ENCODE peak calls at places on chromosomes 16 and 17, in nine cellular contexts. K is AG04450, C is left ventricle myocardium inferior, P is A549, M is tibial nerve, A is IMR-90, Z is H9, U is GM23248, T is OCI-LY7. E is an unnamed sample. For H3K9me3, the result is how much of the 10 kb centered on the place peaks cover.

GRCh38 chr16:52657924-52658323 is 111.0 kb upstream of the TOX3 start:
- DNase-seq in C (no peak), M (no peak), Z (no peak), T (no peak), A (no peak), K (no peak), U (no peak), P (no peak), E (no peak)

GRCh38 chr16:25855818-25856217 is 164.1 kb downstream of the HS3ST4 start:
- DNase-seq in M (no peak), T (no peak), A (no peak), U (no peak), P (no peak), K (no peak), C (no peak), Z (peak), E (no peak)

GRCh38 chr17:73644145-73645049 is at the start of gene SDK2:
- DNase-seq in C (no peak), A (no peak), T (no peak), M (no peak), P (peak), Z (no peak), U (peak), K (no peak), E (no peak)

GRCh38 chr17:61412860-61413653 is 13.4 kb downstream of the TBX2 start:
- DNase-seq in U (no peak), K (no peak), P (no peak), M (no peak), Z (peak), T (no peak), C (no peak), A (no peak), E (no peak)

GRCh38 chr17:31877341-31877740 is 18.3 kb upstream of the COPRS start:
- DNase-seq in U (no peak), Z (no peak), A (no peak), T (no peak), P (no peak), C (no peak), M (no peak), K (no peak), E (no peak)

GRCh38 chr16:13376174-13376573 is 474.8 kb downstream of the SHISA9 start:
- DNase-seq in C (no peak), A (no peak), Z (no peak), K (no peak), U (no peak), P (no peak), T (no peak), M (no peak), E (no peak)

GRCh38 chr17:66602659-66603363 is 232.1 kb upstream of the CACNG5 start:
- DNase-seq in A (peak), M (no peak), Z (peak), P (no peak), T (no peak), U (no peak), K (no peak), C (peak), E (no peak)

GRCh38 chr17:33732116-33732515 is 439.0 kb upstream of the ASIC2 start:
- DNase-seq in P (peak), K (no peak), C (no peak), A (peak), Z (no peak), M (no peak), T (peak), U (peak), E (no peak)

GRCh38 chr16:79282806-79283205 is 317.7 kb downstream of the MAF start:
- DNase-seq in A (no peak), U (no peak), M (no peak), Z (no peak), P (no peak), C (no peak), K (no peak), T (peak), E (no peak)

GRCh38 chr16:24841291-24841690 is 4.5 kb upstream of the SLC5A11 start:
- DNase-seq in U (no peak), K (no peak), Z (no peak), M (no peak), C (no peak), P (peak), A (no peak), T (no peak), E (no peak)

GRCh38 chr16:48511716-48512115 is 98.3 kb downstream of the N4BP1 start:
- DNase-seq in A (no peak), K (no peak), U (peak), M (no peak), T (no peak), P (no peak), Z (no peak), C (no peak), E (no peak)

GRCh38 chr16:56681939-56682702 is at the start of gene MT1X:
- DNase-seq in M (peak), U (peak), A (peak), K (peak), C (peak), P (peak), T (peak), Z (peak), E (peak)

GRCh38 chr17:66654764-66655163 is 180.2 kb upstream of the CACNG5 start:
- DNase-seq in U (no peak), M (no peak), A (no peak), P (no peak), Z (no peak), K (no peak), T (no peak), C (no peak), E (no peak)

GRCh38 chr16:66036162-66036561 is 330.3 kb upstream of the CDH5 start:
- DNase-seq in A (peak), M (no peak), K (no peak), C (no peak), Z (no peak), U (peak), P (no peak), T (no peak), E (no peak)

GRCh38 chr16:31084584-31085298 is 4.0 kb downstream of the PRSS53 start:
- DNase-seq in C (no peak), M (no peak), T (no peak), P (no peak), A (no peak), U (no peak), Z (peak), K (no peak), E (no peak)

GRCh38 chr17:45086346-45086745 is 25.2 kb downstream of the NMT1 start:
- DNase-seq in C (no peak), T (no peak), U (no peak), K (no peak), P (no peak), M (no peak), Z (no peak), A (no peak), E (no peak)

GRCh38 chr16:68564367-68564985 is 25.4 kb downstream of the ZFP90 start:
- DNase-seq in M (no peak), K (no peak), C (no peak), U (peak), P (no peak), A (peak), Z (no peak), T (peak), E (no peak)

DNA sequence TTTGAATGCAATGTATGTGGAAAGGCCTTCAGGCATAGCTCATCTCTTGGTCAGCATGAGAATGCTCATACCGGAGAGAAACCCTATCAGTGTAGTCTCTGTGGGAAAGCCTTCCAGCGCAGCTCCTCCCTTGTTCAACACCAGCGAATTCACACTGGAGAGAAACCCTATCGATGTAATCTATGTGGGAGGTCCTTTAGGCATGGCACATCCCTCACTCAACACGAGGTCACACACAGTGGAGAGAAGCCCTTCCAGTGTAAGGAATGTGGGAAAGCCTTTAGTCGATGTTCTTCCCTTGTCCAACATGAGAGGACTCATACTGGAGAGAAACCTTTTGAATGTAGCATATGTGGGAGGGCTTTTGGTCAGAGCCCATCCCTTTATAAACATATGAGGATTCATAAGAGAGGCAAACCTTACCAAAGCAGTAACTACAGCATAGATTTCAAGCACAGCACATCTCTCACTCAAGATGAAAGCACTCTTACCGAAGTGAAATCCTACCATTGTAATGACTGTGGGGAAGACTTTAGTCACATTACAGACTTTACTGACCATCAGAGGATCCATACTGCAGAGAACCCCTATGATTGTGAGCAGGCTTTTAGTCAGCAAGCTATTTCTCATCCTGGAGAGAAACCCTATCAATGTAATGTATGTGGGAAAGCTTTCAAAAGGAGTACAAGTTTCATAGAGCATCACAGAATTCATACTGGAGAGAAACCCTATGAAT is 24.7 kb downstream of the ZFP90 start:
- DNase-seq in T (no peak), A (no peak), Z (no peak), K (no peak), U (peak), P (no peak), C (no peak), M (no peak), E (no peak)
- H3K9me3 ChIP-seq in T (half or more), A (half or more), Z (half or more), K (half or more), U (under half), P (half or more), C (half or more), M (half or more), E (under half)

GRCh38 chr17:27082775-27083154 is 211.1 kb upstream of the WSB1 start:
- DNase-seq in P (no peak), M (no peak), U (no peak), Z (no peak), K (no peak), A (no peak), C (no peak), T (no peak), E (no peak)
- H3K9me3 ChIP-seq in P (under half), M (under half), U (under half), Z (half or more), K (under half), A (under half), C (under half), T (under half), E (under half)

DNA sequence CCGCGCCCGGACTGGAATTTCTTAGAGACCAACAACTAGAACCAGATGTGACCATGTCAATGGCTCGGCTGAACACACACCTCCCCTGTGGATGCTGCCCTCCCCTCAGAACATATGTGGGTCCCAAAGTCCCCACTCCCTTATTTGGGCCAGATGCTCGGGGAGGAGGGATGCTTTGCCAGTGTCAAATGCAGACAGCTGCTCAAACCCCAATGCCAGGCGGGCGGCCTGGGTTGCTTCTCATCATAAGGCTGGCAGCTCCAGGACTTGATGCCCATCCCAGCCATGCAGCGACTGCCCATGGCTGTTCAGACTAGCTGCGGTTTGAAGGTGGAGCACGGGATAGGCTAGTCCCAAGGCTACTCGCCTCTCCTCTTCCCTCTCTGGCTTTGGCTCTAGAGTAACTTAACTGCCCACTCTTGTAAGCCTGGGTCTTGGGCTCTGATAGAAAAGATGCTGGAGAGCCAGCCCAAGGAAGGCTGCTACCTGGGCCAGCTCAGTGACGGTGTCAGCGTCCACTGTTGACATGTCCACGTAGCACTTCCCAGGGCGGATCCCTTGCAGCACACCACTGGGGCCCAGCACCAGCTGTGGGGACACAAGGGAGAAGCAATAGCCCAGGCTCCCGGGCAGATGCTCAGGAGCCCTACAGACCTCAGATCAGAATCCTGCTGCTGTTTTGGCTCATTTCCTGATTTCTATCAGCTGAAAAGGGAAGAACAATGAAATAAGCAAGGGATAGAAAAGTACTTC is 11.0 kb upstream of the ROGDI start:
- DNase-seq in C (no peak), Z (no peak), P (no peak), A (no peak), U (no peak), T (no peak), K (no peak), M (no peak), E (no peak)
- H3K9me3 ChIP-seq in C (under half), Z (under half), P (under half), A (under half), U (under half), T (under half), K (under half), M (under half), E (under half)

DNA sequence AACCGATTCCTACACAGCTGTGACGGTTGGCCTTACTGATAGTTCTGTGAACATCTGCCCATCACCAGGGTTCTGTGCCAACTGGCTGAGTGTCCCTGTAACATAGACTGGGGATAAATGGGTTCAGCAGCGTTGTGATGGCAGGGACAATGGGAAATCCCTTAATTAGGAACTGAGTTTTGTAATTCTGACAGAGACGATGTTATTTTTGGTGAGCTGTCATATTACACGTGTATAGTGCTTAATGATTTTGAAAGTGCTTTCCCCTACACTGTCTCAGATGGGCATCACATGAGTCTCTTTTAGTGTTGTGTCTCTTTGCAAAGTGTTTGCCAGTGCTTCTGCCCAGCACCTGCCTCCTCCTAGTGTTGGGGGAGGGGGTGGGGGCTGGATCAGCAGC is 226.1 kb upstream of the EEF2KMT start:
- DNase-seq in A (no peak), C (no peak), K (no peak), M (no peak), P (no peak), U (no peak), T (no peak), Z (no peak), E (no peak)
- H3K9me3 ChIP-seq in A (under half), C (under half), K (under half), M (under half), P (under half), U (under half), T (under half), Z (under half), E (under half)